ENCODE peak calls at places on chromosomes 3 and 15, in eight cellular contexts. E, Q, I, A, Z, F, U and C are unnamed samples.

GRCh38 chr3:28099296-28099695 is 142.1 kb upstream of the CMC1 start:
- DNase-seq in E (no peak), Q (no peak), I (no peak), A (no peak), Z (no peak), F (no peak), U (no peak), C (no peak)

GRCh38 chr15:84988909-84989644 is 7.4 kb downstream of the PDE8A start:
- DNase-seq in E (no peak), Q (no peak), I (no peak), A (no peak), Z (no peak), F (no peak), U (no peak), C (no peak)

GRCh38 chr3:169091196-169091595 is 572.3 kb downstream of the MECOM start:
- DNase-seq in E (no peak), Q (no peak), I (no peak), A (no peak), Z (peak; percentile 87), F (peak; percentile 72), U (no peak), C (peak; percentile 56)

GRCh38 chr15:62389887-62390792 is 225.1 kb upstream of the C2CD4B start:
- DNase-seq in E (peak; percentile 59), Q (peak; percentile 62), I (peak; percentile 37), A (peak; percentile 65), Z (peak; percentile 79), F (peak; percentile 77), U (peak; percentile 87), C (peak; percentile 75)

GRCh38 chr15:63374686-63375520 is 6.7 kb downstream of the CA12 start:
- DNase-seq in E (no peak), Q (no peak), I (peak; percentile 40), A (no peak), Z (peak; percentile 86), F (peak; percentile 84), U (no peak), C (peak; percentile 82)

GRCh38 chr15:82146990-82147461 is 101.2 kb upstream of the MEX3B start:
- DNase-seq in E (no peak), Q (no peak), I (peak; percentile 76), A (no peak), Z (peak; percentile 86), F (peak; percentile 89), U (no peak), C (peak; percentile 71)

GRCh38 chr3:184241447-184242296 is 7.1 kb downstream of the ALG3 start:
- DNase-seq in E (no peak), Q (no peak), I (no peak), A (peak; percentile 55), Z (peak; percentile 56), F (no peak), U (no peak), C (peak; percentile 66)

GRCh38 chr3:89467886-89468479 is 360.6 kb downstream of the EPHA3 start:
- DNase-seq in E (no peak), Q (no peak), I (no peak), A (no peak), Z (peak; percentile 16), F (no peak), U (no peak), C (no peak)

GRCh38 chr3:46892285-46893145 is 15.0 kb downstream of the PTH1R start:
- DNase-seq in E (peak; percentile 64), Q (peak; percentile 86), I (peak; percentile 44), A (peak; percentile 94), Z (peak; percentile 30), F (peak; percentile 73), U (no peak), C (peak; percentile 86)

GRCh38 chr15:90959894-90960293 is 5.2 kb downstream of the RCCD1 start:
- DNase-seq in E (no peak), Q (peak; percentile 50), I (no peak), A (no peak), Z (no peak), F (no peak), U (no peak), C (peak; percentile 71)

GRCh38 chr3:98735761-98736269 is 27.3 kb upstream of the ST3GAL6 start:
- DNase-seq in E (no peak), Q (no peak), I (no peak), A (no peak), Z (no peak), F (peak; percentile 31), U (no peak), C (no peak)

GRCh38 chr15:47609693-47610092 is 107.6 kb upstream of the SEMA6D start:
- DNase-seq in E (no peak), Q (no peak), I (no peak), A (no peak), Z (no peak), F (no peak), U (no peak), C (no peak)

GRCh38 chr15:78108300-78109084 is 16.1 kb downstream of the SH2D7 start:
- DNase-seq in E (peak; percentile 65), Q (peak; percentile 85), I (peak; percentile 60), A (peak; percentile 81), Z (peak; percentile 91), F (peak; percentile 86), U (peak; percentile 93), C (peak; percentile 77)

GRCh38 chr15:31554261-31554660 is 227.6 kb downstream of the KLF13 start:
- DNase-seq in E (no peak), Q (no peak), I (no peak), A (no peak), Z (peak; percentile 33), F (peak; percentile 91), U (no peak), C (peak; percentile 69)

GRCh38 chr15:81758789-81759188 is 287.0 kb downstream of the MEX3B start:
- DNase-seq in E (no peak), Q (no peak), I (no peak), A (no peak), Z (no peak), F (no peak), U (no peak), C (no peak)